ENCODE peak calls at places on chromosome 14, in nine cellular contexts. V is lower leg skin; R is aorta; E is cardiac muscle cell; K is RWPE2; Z is IMR-90; J is CD8-positive, alpha-beta memory T cell; M is mucosa of descending colon; X is astrocyte of the spinal cord. S is an unnamed sample.

GRCh38 chr14:65414961-65415589 is 2.5 kb downstream of the FUT8 start:
- DNase-seq in V (no peak), R (no peak), E (peak), K (no peak), Z (peak), J (peak), M (no peak), X (peak), S (peak)

GRCh38 chr14:73467800-73468199 is 9.5 kb upstream of the NUMB start:
- DNase-seq in V (peak), R (no peak), E (no peak), K (no peak), Z (peak), J (no peak), M (no peak), X (no peak), S (peak)

GRCh38 chr14:92970233-92970625 is 47.3 kb downstream of the CHGA start:
- DNase-seq in V (no peak), R (no peak), E (no peak), K (no peak), Z (no peak), J (no peak), M (peak), X (no peak), S (no peak)

GRCh38 chr14:93114068-93114710 is 1.5 kb downstream of the ITPK1 start:
- DNase-seq in V (no peak), R (no peak), E (no peak), K (no peak), Z (no peak), J (no peak), M (no peak), X (no peak), S (peak)

GRCh38 chr14:101031186-101031585 is 127.7 kb upstream of the RTL1 start:
- DNase-seq in V (peak), R (peak), E (no peak), K (peak), Z (no peak), J (no peak), M (no peak), X (no peak), S (no peak)

GRCh38 chr14:52694761-52695480 is 437 bp downstream of the ERO1A start:
- DNase-seq in V (no peak), R (no peak), E (peak), K (peak), Z (peak), J (peak), M (peak), X (peak), S (peak)

GRCh38 chr14:58167057-58167456 is 15.0 kb upstream of the ARMH4 start:
- DNase-seq in V (no peak), R (no peak), E (no peak), K (no peak), Z (no peak), J (no peak), M (no peak), X (no peak), S (no peak)

GRCh38 chr14:68626386-68626785 is 166.5 kb downstream of the ZFP36L1 start:
- DNase-seq in V (peak), R (no peak), E (no peak), K (no peak), Z (no peak), J (no peak), M (no peak), X (no peak), S (no peak)

GRCh38 chr14:100081997-100082625 is 16.9 kb downstream of the EVL start:
- DNase-seq in V (no peak), R (no peak), E (no peak), K (no peak), Z (no peak), J (no peak), M (no peak), X (no peak), S (no peak)

GRCh38 chr14:102019141-102019540 is 54.8 kb downstream of the DYNC1H1 start:
- DNase-seq in V (no peak), R (peak), E (no peak), K (no peak), Z (no peak), J (no peak), M (peak), X (no peak), S (no peak)

GRCh38 chr14:68784298-68784910 is 8.5 kb downstream of the ZFP36L1 start:
- DNase-seq in V (peak), R (no peak), E (no peak), K (no peak), Z (no peak), J (no peak), M (peak), X (no peak), S (peak)

GRCh38 chr14:24296341-24297157 is 3.0 kb downstream of the DHRS1 start:
- DNase-seq in V (no peak), R (no peak), E (peak), K (no peak), Z (peak), J (peak), M (no peak), X (peak), S (peak)

GRCh38 chr14:102579696-102580551 is 12.5 kb upstream of the RCOR1 start:
- DNase-seq in V (no peak), R (no peak), E (no peak), K (no peak), Z (peak), J (no peak), M (no peak), X (peak), S (no peak)

GRCh38 chr14:37230551-37231194 is 32.9 kb downstream of the MIPOL1 start:
- DNase-seq in V (no peak), R (no peak), E (peak), K (no peak), Z (peak), J (no peak), M (no peak), X (peak), S (peak)

GRCh38 chr14:61553730-61554641 is 141.3 kb upstream of the HIF1A start:
- DNase-seq in V (peak), R (no peak), E (no peak), K (peak), Z (peak), J (no peak), M (no peak), X (peak), S (no peak)

DNA sequence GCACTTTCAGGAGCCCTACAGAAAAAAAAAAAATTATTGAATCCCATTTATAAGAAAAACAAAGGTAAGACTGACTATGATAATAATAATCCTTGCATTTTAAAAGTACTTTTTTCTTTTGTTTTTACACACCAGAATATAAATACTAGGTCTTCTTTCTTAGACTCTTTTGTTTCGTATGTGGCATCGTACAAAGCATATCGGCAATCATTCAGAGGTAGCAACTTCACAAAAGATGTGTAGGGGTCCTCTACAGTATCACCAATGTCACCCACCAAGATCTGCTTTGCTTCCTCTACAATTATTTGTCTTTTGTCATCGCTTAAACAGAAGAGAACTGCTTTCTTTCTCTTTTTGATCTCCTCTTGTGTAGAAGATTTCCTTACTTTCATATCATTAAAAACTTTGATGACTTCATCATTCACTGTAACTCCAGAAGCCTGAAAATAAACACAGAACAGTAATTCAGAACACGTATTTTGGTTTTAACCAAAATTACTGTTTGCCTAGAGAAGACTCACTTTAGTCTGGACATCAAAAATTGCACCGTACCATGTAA is 1.2 kb downstream of the CFL2 start:
- DNase-seq in V (no peak), R (no peak), E (no peak), K (no peak), Z (no peak), J (no peak), M (no peak), X (no peak), S (no peak)
- H3K4me3 ChIP-seq in V (no peak), R (peak), E (peak), K (peak), Z (peak), J (peak), M (no peak), X (peak), S (peak)

GRCh38 chr14:55051426-55052258 is at the start of gene MAPK1IP1L:
- DNase-seq in V (peak), R (peak), E (peak), K (peak), Z (peak), J (peak), M (peak), X (peak), S (peak)

GRCh38 chr14:55052259-55052930 is 948 bp downstream of the MAPK1IP1L start:
- DNase-seq in V (no peak), R (no peak), E (no peak), K (no peak), Z (peak), J (no peak), M (no peak), X (peak), S (no peak)

GRCh38 chr14:55053018-55053417 is 1.6 kb downstream of the MAPK1IP1L start:
- DNase-seq in V (no peak), R (no peak), E (no peak), K (no peak), Z (no peak), J (no peak), M (no peak), X (no peak), S (no peak)

GRCh38 chr14:55054098-55054497 is 2.7 kb downstream of the MAPK1IP1L start:
- DNase-seq in V (no peak), R (no peak), E (no peak), K (no peak), Z (no peak), J (no peak), M (no peak), X (no peak), S (no peak)

DNA sequence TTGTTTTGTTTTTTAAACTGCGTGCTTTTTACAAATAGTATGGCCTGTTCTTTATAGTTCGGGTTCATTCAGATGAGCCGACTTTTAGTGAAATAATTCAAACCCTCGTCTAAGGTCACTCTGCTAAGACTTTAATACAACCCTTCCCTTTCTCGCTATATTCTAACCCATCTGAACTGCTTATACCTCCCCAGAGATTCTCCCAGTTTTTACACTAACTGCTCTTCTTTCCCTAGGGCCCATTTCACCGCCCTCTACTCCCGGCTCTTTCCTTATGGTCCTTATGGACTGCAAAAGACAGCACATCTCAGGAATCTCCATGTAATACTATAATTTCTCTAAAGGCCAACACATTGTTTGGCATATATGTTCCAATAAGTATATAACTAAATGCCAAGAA is 2.1 kb downstream of the MAPK1IP1L start:
- DNase-seq in V (no peak), R (no peak), E (no peak), K (no peak), Z (no peak), J (no peak), M (no peak), X (no peak), S (no peak)
- H3K4me3 ChIP-seq in V (no peak), R (no peak), E (peak), K (peak), Z (no peak), J (no peak), M (no peak), X (peak), S (no peak)

GRCh38 chr14:94965551-94966339 is 191.6 kb downstream of the DICER1 start:
- DNase-seq in V (peak), R (no peak), E (no peak), K (no peak), Z (no peak), J (no peak), M (no peak), X (no peak), S (no peak)

GRCh38 chr14:94961761-94962575 is 192.1 kb upstream of the GSC start:
- DNase-seq in V (peak), R (no peak), E (no peak), K (no peak), Z (no peak), J (no peak), M (no peak), X (no peak), S (no peak)

GRCh38 chr14:94964931-94965330 is 192.4 kb downstream of the DICER1 start:
- DNase-seq in V (peak), R (no peak), E (no peak), K (no peak), Z (no peak), J (no peak), M (no peak), X (no peak), S (no peak)

GRCh38 chr14:94964181-94964580 is 193.1 kb downstream of the DICER1 start:
- DNase-seq in V (peak), R (no peak), E (no peak), K (no peak), Z (no peak), J (no peak), M (no peak), X (no peak), S (no peak)

DNA sequence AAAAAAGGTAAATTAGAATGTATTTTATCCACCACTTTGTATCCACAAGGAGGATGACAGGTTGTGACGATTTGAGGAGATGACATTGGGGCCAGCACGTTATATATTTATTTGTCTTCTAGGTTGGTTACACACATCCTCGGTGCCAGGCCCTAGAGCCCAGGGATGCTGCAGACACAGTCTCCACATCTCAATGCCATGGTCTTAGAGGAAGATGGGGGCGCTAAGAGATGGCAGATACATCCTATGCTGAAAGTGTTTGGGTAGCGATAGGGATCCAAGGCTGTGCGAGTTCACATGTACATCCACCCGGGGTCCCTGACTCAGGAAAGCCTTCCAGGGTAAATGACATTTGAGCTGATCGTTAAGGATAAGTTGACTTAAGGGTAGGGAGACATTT is 193.1 kb upstream of the GSC start:
- DNase-seq in V (peak), R (no peak), E (no peak), K (no peak), Z (no peak), J (no peak), M (no peak), X (no peak), S (no peak)
- H3K4me3 ChIP-seq in V (no peak), R (no peak), E (no peak), K (no peak), Z (no peak), J (no peak), M (no peak), X (no peak), S (no peak)

GRCh38 chr14:50531595-50532501 is 521 bp downstream of the MAP4K5 start:
- DNase-seq in V (peak), R (peak), E (peak), K (peak), Z (peak), J (peak), M (peak), X (peak), S (peak)

GRCh38 chr14:50527970-50528369 is 4.4 kb downstream of the MAP4K5 start:
- DNase-seq in V (no peak), R (no peak), E (no peak), K (no peak), Z (peak), J (no peak), M (no peak), X (peak), S (no peak)

GRCh38 chr14:50530358-50530757 is 2.0 kb downstream of the MAP4K5 start:
- DNase-seq in V (no peak), R (no peak), E (no peak), K (no peak), Z (peak), J (no peak), M (no peak), X (peak), S (no peak)

GRCh38 chr14:50530794-50531193 is 1.6 kb downstream of the MAP4K5 start:
- DNase-seq in V (no peak), R (no peak), E (no peak), K (no peak), Z (no peak), J (no peak), M (no peak), X (peak), S (no peak)

GRCh38 chr14:50529288-50530179 is 2.8 kb downstream of the MAP4K5 start:
- DNase-seq in V (no peak), R (no peak), E (no peak), K (no peak), Z (peak), J (no peak), M (no peak), X (no peak), S (no peak)
- H3K4me3 ChIP-seq in V (no peak), R (no peak), E (no peak), K (no peak), Z (peak), J (no peak), M (no peak), X (peak), S (no peak)

DNA sequence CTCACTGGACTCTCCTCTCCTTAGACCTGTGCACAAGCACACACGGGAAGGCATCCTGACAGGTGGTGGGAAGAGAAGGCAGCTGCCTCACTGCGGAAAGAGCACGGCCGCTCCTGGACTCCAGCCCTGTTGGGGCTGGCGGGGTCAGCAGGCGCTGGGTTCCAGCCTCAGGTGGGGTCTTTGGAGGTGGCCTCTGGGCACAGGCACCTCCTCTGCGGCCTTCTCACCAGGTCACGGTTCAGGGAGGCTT is 647 bp upstream of the MTA1 start:
- DNase-seq in V (no peak), R (no peak), E (no peak), K (no peak), Z (no peak), J (no peak), M (no peak), X (no peak), S (no peak)
- H3K4me3 ChIP-seq in V (peak), R (no peak), E (peak), K (peak), Z (peak), J (peak), M (peak), X (peak), S (peak)

DNA sequence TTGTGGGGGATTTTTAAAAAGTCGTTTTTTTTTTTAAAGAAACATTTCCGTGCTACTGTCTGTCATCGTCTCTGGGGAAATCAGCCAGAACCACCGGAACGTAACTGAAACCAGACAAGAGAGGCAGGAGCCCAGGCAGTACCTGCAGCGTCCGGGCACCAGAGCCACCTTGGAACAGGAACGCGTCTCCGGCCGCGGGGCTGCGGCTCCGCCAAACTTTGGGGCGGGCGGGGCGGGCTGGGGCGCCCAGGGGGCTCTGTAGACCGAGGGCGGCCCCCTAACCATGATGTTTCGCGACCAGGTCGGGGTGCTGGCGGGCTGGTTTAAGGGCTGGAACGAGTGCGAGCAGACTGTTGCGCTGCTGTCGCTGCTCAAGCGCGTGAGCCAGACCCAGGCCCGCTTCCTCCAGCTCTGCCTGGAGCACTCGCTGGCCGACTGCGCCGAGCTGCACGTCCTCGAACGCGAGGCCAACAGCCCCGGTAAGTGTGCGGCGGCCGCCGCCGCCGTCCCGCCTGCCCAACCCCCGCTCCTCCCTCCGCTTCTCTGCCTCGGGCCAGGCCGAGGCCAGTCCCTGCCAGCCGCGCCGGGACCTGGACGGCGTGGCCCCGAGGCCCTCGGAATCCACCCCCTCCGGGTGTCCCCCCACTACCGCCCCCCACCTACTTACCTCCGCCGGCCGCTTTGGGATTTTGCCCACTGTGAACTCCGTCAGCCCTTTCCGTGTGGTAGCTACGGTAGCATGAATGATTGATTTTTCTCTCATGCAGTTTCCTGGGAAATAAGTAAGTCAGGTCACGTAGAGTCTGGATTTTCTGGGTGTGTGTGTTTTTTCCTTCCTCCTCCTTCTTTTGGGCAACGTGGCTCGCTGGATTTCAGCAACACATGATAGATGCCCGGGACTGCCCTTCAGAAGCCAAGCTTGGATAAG is 970 bp downstream of the SAMD4A start:
- DNase-seq in V (peak), R (peak), E (peak), K (peak), Z (no peak), J (peak), M (peak), X (peak), S (peak)
- H3K4me3 ChIP-seq in V (peak), R (peak), E (peak), K (peak), Z (peak), J (peak), M (peak), X (peak), S (peak)

S was measured in GM12865.